ENCODE peak calls at places on chromosomes 4 and X, in ten cellular contexts. One of them, this sample, is unnamed.

GRCh38 chr4:145098675-145099037 is 545 bp downstream of the ABCE1 start:
- DNase-seq in IMR-90: peak
- DNase-seq in bronchial epithelial cell: peak
- DNase-seq in lung: peak
- DNase-seq in prostate gland: peak
- DNase-seq in choroid plexus epithelial cell: peak
- DNase-seq in WTC11: no peak
- DNase-seq in Calu3: peak
- DNase-seq in nephron progenitor cell: no peak
- DNase-seq in pancreas: peak
- DNase-seq in this sample: peak

GRCh38 chr4:27714073-27714472 is 853.4 kb downstream of the STIM2 start:
- DNase-seq in WTC11: no peak
- DNase-seq in nephron progenitor cell: no peak
- DNase-seq in bronchial epithelial cell: peak
- DNase-seq in lung: no peak
- DNase-seq in IMR-90: peak
- DNase-seq in prostate gland: no peak
- DNase-seq in pancreas: no peak
- DNase-seq in choroid plexus epithelial cell: no peak
- DNase-seq in Calu3: no peak
- DNase-seq in this sample: peak

GRCh38 chrX:74422029-74422352 is 698 bp downstream of the SLC16A2 start:
- DNase-seq in Calu3: no peak
- DNase-seq in pancreas: no peak
- DNase-seq in nephron progenitor cell: peak
- DNase-seq in WTC11: no peak
- DNase-seq in choroid plexus epithelial cell: no peak
- DNase-seq in IMR-90: no peak
- DNase-seq in prostate gland: no peak
- DNase-seq in lung: no peak
- DNase-seq in bronchial epithelial cell: no peak
- DNase-seq in this sample: no peak

GRCh38 chr4:825063-825968 is 613 bp downstream of the CPLX1 start:
- DNase-seq in lung: no peak
- DNase-seq in nephron progenitor cell: peak
- DNase-seq in choroid plexus epithelial cell: peak
- DNase-seq in Calu3: no peak
- DNase-seq in IMR-90: no peak
- DNase-seq in bronchial epithelial cell: no peak
- DNase-seq in prostate gland: no peak
- DNase-seq in pancreas: no peak
- DNase-seq in WTC11: peak
- DNase-seq in this sample: no peak

GRCh38 chr4:174607792-174608191 is 85.5 kb upstream of the HPGD start:
- DNase-seq in nephron progenitor cell: no peak
- DNase-seq in Calu3: no peak
- DNase-seq in lung: no peak
- DNase-seq in pancreas: no peak
- DNase-seq in WTC11: no peak
- DNase-seq in prostate gland: no peak
- DNase-seq in choroid plexus epithelial cell: no peak
- DNase-seq in IMR-90: no peak
- DNase-seq in bronchial epithelial cell: no peak
- DNase-seq in this sample: no peak

GRCh38 chr4:168486961-168487820 is 6.9 kb upstream of the DDX60L start:
- DNase-seq in lung: no peak
- DNase-seq in bronchial epithelial cell: peak
- DNase-seq in choroid plexus epithelial cell: peak
- DNase-seq in Calu3: no peak
- DNase-seq in prostate gland: no peak
- DNase-seq in pancreas: no peak
- DNase-seq in WTC11: no peak
- DNase-seq in nephron progenitor cell: no peak
- DNase-seq in IMR-90: peak
- DNase-seq in this sample: peak

GRCh38 chr4:140326395-140326993 is 47.0 kb upstream of the SCOC start:
- DNase-seq in prostate gland: no peak
- DNase-seq in WTC11: no peak
- DNase-seq in choroid plexus epithelial cell: peak
- DNase-seq in Calu3: peak
- DNase-seq in lung: no peak
- DNase-seq in IMR-90: peak
- DNase-seq in pancreas: no peak
- DNase-seq in bronchial epithelial cell: peak
- DNase-seq in nephron progenitor cell: peak
- DNase-seq in this sample: peak

GRCh38 chr4:141329174-141329569 is 108.5 kb downstream of the ZNF330 start:
- DNase-seq in choroid plexus epithelial cell: peak
- DNase-seq in IMR-90: peak
- DNase-seq in prostate gland: peak
- DNase-seq in nephron progenitor cell: no peak
- DNase-seq in pancreas: no peak
- DNase-seq in lung: no peak
- DNase-seq in WTC11: no peak
- DNase-seq in Calu3: no peak
- DNase-seq in bronchial epithelial cell: peak
- DNase-seq in this sample: peak

GRCh38 chr4:130197946-130198345 is 1102.0 kb downstream of the C4orf33 start:
- DNase-seq in Calu3: no peak
- DNase-seq in IMR-90: no peak
- DNase-seq in nephron progenitor cell: no peak
- DNase-seq in choroid plexus epithelial cell: no peak
- DNase-seq in bronchial epithelial cell: no peak
- DNase-seq in prostate gland: no peak
- DNase-seq in pancreas: no peak
- DNase-seq in WTC11: no peak
- DNase-seq in lung: no peak
- DNase-seq in this sample: no peak

GRCh38 chr4:159384619-159385018 is 281.7 kb downstream of the RAPGEF2 start:
- DNase-seq in lung: no peak
- DNase-seq in prostate gland: no peak
- DNase-seq in nephron progenitor cell: no peak
- DNase-seq in Calu3: no peak
- DNase-seq in IMR-90: no peak
- DNase-seq in WTC11: no peak
- DNase-seq in choroid plexus epithelial cell: peak
- DNase-seq in pancreas: no peak
- DNase-seq in bronchial epithelial cell: no peak
- DNase-seq in this sample: no peak

GRCh38 chr4:22356996-22357596 is 158.8 kb downstream of the ADGRA3 start:
- DNase-seq in WTC11: no peak
- DNase-seq in prostate gland: no peak
- DNase-seq in lung: no peak
- DNase-seq in pancreas: no peak
- DNase-seq in IMR-90: peak
- DNase-seq in bronchial epithelial cell: peak
- DNase-seq in choroid plexus epithelial cell: peak
- DNase-seq in nephron progenitor cell: no peak
- DNase-seq in Calu3: no peak
- DNase-seq in this sample: peak
- TF ChIP-seq CTCF in WTC11: no peak
- TF ChIP-seq CTCF in prostate gland: no peak
- TF ChIP-seq CTCF in lung: no peak
- TF ChIP-seq CTCF in pancreas: no peak
- TF ChIP-seq CTCF in IMR-90: peak
- TF ChIP-seq CTCF in bronchial epithelial cell: peak
- TF ChIP-seq CTCF in choroid plexus epithelial cell: peak
- TF ChIP-seq CTCF in nephron progenitor cell: peak
- TF ChIP-seq CTCF in Calu3: no peak
- TF ChIP-seq CTCF in this sample: peak

DNA sequence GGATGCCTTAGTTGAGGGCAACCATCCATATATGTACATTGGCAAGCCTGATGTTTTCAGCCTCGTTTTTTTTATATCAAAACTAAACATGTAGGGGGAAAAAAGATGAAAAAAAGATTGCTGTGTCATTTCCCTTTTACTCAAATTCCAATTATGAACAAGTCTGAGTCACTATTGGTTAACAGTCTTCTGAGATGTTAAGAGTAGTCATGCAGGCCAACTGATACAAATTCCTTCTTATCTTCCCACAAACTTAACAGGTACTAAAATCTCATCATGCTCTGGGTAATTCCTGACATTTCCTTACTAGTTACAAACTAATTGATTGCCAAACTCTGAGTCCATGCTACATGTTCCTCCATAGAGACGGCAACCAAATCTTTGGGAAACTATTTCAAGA is 222.1 kb downstream of the FRMPD4 start:
- DNase-seq in bronchial epithelial cell: peak
- DNase-seq in pancreas: no peak
- DNase-seq in choroid plexus epithelial cell: peak
- DNase-seq in prostate gland: no peak
- DNase-seq in lung: no peak
- DNase-seq in nephron progenitor cell: no peak
- DNase-seq in Calu3: no peak
- DNase-seq in WTC11: no peak
- DNase-seq in IMR-90: peak
- DNase-seq in this sample: peak
- TF ChIP-seq CTCF in bronchial epithelial cell: no peak
- TF ChIP-seq CTCF in pancreas: no peak
- TF ChIP-seq CTCF in choroid plexus epithelial cell: no peak
- TF ChIP-seq CTCF in prostate gland: no peak
- TF ChIP-seq CTCF in lung: no peak
- TF ChIP-seq CTCF in nephron progenitor cell: no peak
- TF ChIP-seq CTCF in Calu3: no peak
- TF ChIP-seq CTCF in WTC11: no peak
- TF ChIP-seq CTCF in IMR-90: no peak
- TF ChIP-seq CTCF in this sample: no peak

GRCh38 chrX:47581731-47582647 is at the start of gene TIMP1:
- DNase-seq in pancreas: peak
- DNase-seq in prostate gland: peak
- DNase-seq in Calu3: peak
- DNase-seq in lung: peak
- DNase-seq in IMR-90: peak
- DNase-seq in bronchial epithelial cell: peak
- DNase-seq in nephron progenitor cell: peak
- DNase-seq in WTC11: peak
- DNase-seq in choroid plexus epithelial cell: peak
- DNase-seq in this sample: peak
- TF ChIP-seq CTCF in pancreas: no peak
- TF ChIP-seq CTCF in prostate gland: no peak
- TF ChIP-seq CTCF in Calu3: no peak
- TF ChIP-seq CTCF in lung: no peak
- TF ChIP-seq CTCF in IMR-90: no peak
- TF ChIP-seq CTCF in bronchial epithelial cell: no peak
- TF ChIP-seq CTCF in nephron progenitor cell: no peak
- TF ChIP-seq CTCF in WTC11: no peak
- TF ChIP-seq CTCF in choroid plexus epithelial cell: no peak
- TF ChIP-seq CTCF in this sample: no peak

DNA sequence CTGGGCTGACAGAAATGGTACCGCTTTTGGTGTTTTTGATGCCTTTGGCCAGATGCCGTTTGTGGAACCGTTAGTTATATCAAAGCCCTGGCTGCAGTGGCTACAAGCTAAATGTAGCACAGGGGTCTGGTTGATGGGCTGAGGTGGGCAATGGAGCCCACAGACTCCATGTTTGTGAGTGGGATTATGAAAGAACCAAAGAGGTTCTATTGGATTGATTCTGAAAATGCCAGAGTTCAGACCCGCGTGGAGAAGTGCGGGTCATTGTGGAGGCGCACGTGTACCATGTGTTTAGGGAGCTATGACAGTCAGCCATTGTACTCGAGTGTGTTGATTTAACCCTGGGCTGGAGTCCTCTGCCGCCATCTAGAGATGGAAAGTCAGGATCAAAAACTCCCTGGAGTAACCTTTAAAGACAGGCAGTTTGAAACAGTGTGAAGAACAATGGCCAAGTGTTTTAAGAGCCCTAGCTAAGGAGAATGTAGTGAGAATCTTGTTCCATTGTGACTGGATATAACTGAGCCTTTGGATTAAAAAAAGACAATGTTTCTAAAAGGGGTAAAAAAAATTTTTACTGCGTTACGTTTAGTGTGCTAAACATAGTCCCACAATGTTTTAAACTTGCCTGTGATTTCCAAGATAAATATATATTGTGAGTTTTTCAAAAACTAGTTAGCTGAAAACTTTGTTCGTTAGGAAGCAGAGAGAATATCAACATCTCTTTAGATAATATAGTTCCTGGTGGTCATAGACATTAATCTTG is 12.7 kb downstream of the ART3 start:
- DNase-seq in prostate gland: peak
- DNase-seq in bronchial epithelial cell: peak
- DNase-seq in Calu3: peak
- DNase-seq in pancreas: peak
- DNase-seq in choroid plexus epithelial cell: peak
- DNase-seq in nephron progenitor cell: peak
- DNase-seq in lung: no peak
- DNase-seq in WTC11: peak
- DNase-seq in IMR-90: peak
- DNase-seq in this sample: peak
- TF ChIP-seq CTCF in prostate gland: no peak
- TF ChIP-seq CTCF in bronchial epithelial cell: peak
- TF ChIP-seq CTCF in Calu3: no peak
- TF ChIP-seq CTCF in pancreas: no peak
- TF ChIP-seq CTCF in choroid plexus epithelial cell: peak
- TF ChIP-seq CTCF in nephron progenitor cell: peak
- TF ChIP-seq CTCF in lung: peak
- TF ChIP-seq CTCF in WTC11: no peak
- TF ChIP-seq CTCF in IMR-90: peak
- TF ChIP-seq CTCF in this sample: peak

This sample was measured in MCF 10A.